ENCODE peak calls at places on chromosome 6, in seven cellular contexts. F, W, M, X, Z, C and T are unnamed samples.

GRCh38 chr6:118370722-118371121 is 177.4 kb upstream of the PLN start:
- DNase-seq in Z (no peak), M (no peak), C (no peak), W (no peak), X (no peak), F (no peak), T (no peak)

GRCh38 chr6:39530201-39530759 is 194.9 kb downstream of the KIF6 start:
- DNase-seq in Z (no peak), F (no peak), M (peak), W (no peak), X (no peak), C (no peak), T (no peak)

GRCh38 chr6:83378621-83379388 is 52.0 kb downstream of the ME1 start:
- DNase-seq in M (no peak), F (no peak), W (no peak), Z (no peak), C (no peak), X (no peak), T (no peak)

GRCh38 chr6:44974511-44974910 is 353.6 kb upstream of the RUNX2 start:
- DNase-seq in W (no peak), X (no peak), Z (no peak), M (no peak), F (no peak), C (no peak), T (no peak)

GRCh38 chr6:81105998-81106397 is 646.5 kb downstream of the TENT5A start:
- DNase-seq in W (no peak), C (no peak), X (no peak), M (no peak), F (no peak), Z (no peak), T (no peak)

GRCh38 chr6:170036916-170037315 is 254.0 kb downstream of the DLL1 start:
- DNase-seq in F (peak), X (peak), W (peak), M (no peak), C (peak), Z (no peak), T (no peak)

GRCh38 chr6:120262354-120262753 is 912.8 kb upstream of the MAN1A1 start:
- DNase-seq in Z (no peak), C (no peak), F (no peak), M (no peak), X (no peak), W (no peak), T (no peak)

GRCh38 chr6:47103931-47104330 is 61.8 kb upstream of the ADGRF1 start:
- DNase-seq in X (no peak), Z (no peak), F (no peak), M (no peak), W (no peak), C (no peak), T (no peak)

GRCh38 chr6:103215835-103216234 is 1643.9 kb downstream of the HACE1 start:
- DNase-seq in Z (no peak), C (no peak), M (no peak), W (no peak), X (no peak), F (no peak), T (no peak)

GRCh38 chr6:155380666-155381332 is 66.5 kb upstream of the TFB1M start:
- DNase-seq in X (no peak), M (no peak), W (no peak), C (no peak), Z (no peak), F (no peak), T (no peak)

GRCh38 chr6:41080623-41081022 is 7.8 kb downstream of the NFYA start:
- DNase-seq in W (no peak), M (no peak), X (no peak), Z (no peak), F (no peak), C (no peak), T (no peak)

GRCh38 chr6:58113960-58114359 is 796.5 kb downstream of the PRIM2 start:
- DNase-seq in M (no peak), C (no peak), F (no peak), W (no peak), Z (no peak), X (no peak), T (no peak)

GRCh38 chr6:158185729-158186456 is 17.7 kb downstream of the GTF2H5 start:
- DNase-seq in M (no peak), Z (no peak), C (peak), W (no peak), F (no peak), X (no peak), T (no peak)

GRCh38 chr6:34657307-34657978 is 39.1 kb downstream of the ILRUN start:
- DNase-seq in C (peak), M (peak), Z (no peak), F (no peak), X (peak), W (peak), T (no peak)

GRCh38 chr6:148440877-148441453 is 98.3 kb downstream of the SASH1 start:
- DNase-seq in C (peak), M (peak), Z (peak), W (peak), X (peak), F (peak), T (peak)

GRCh38 chr6:125099211-125100017 is 54.2 kb upstream of the TPD52L1 start:
- DNase-seq in X (peak), M (no peak), C (peak), W (peak), F (no peak), Z (peak), T (peak)

GRCh38 chr6:44054635-44055559 is 72.4 kb downstream of the MRPL14 start:
- DNase-seq in C (no peak), Z (no peak), F (no peak), W (no peak), X (no peak), M (no peak), T (no peak)

GRCh38 chr6:147758305-147758704 is 249.8 kb downstream of the SAMD5 start:
- DNase-seq in C (no peak), W (no peak), Z (no peak), M (no peak), F (no peak), X (no peak), T (no peak)

GRCh38 chr6:142758257-142759025 is 186.5 kb downstream of the HIVEP2 start:
- DNase-seq in W (no peak), F (no peak), X (no peak), M (no peak), Z (no peak), C (no peak), T (no peak)
- TF ChIP-seq POLR2A in W (no peak), F (no peak), X (no peak), M (no peak), Z (no peak), C (no peak), T (no peak)

DNA sequence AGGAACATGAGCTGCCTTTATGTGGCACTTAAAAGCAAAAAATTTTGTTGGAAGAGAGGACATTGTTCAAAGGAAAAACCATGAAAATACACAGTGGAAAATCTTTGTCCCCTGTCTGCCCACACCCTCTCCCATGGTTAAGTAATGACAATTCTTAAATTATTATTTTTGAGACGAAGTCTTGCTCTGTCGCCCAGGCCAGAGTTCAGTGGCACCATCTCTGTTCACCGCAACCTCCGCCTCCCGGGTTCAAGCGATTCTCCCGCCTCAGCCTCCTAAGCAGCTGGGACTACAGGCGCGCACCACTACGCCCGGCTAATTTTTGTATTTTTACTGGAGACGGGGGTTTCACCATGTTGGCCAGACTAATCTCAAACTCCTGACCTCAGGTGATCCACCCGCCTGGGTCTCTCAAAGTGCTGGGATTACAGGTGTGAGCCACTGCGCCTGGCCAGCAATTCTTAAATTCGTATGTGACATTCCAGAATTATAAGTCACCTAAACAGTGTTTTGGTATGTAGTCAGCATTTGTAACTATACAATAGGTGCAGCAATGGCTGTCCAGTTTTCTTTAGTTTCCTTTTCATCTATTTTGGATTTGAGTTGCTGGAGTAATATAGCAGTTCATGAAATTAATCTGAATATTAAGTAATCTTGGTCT is 636 bp upstream of the SSR1 start:
- DNase-seq in F (no peak), M (peak), X (no peak), C (peak), W (no peak), Z (no peak), T (no peak)
- TF ChIP-seq POLR2A in F (no peak), M (no peak), X (no peak), C (no peak), W (no peak), Z (no peak), T (no peak)

DNA sequence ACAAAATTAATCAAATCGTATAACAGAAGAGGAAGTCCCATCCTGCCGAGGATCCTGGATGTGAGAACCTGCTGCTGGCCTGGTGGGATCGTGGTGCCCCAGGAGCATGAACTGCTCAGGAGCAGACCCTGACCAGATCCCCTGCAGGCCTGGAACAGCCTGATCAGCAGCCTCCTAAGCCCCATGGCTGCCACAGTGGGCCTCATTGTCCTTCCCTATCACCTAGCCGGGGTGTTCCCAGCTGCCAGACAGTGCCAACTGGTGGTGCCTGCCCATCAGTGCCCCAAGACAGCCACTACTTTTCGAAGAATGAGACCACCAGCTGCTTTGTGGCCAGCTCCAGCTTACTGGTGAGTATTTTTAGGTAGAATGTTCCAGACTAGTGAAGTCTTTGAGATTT is 19.6 kb upstream of the MAS1L start:
- DNase-seq in W (no peak), X (no peak), F (no peak), M (no peak), C (peak), Z (no peak), T (no peak)
- TF ChIP-seq POLR2A in W (no peak), X (no peak), F (no peak), M (no peak), C (no peak), Z (no peak), T (no peak)

GRCh38 chr6:137214931-137215330 is 4.3 kb downstream of the IFNGR1 start:
- DNase-seq in M (no peak), X (no peak), Z (no peak), C (no peak), W (no peak), F (no peak), T (no peak)

GRCh38 chr6:137211910-137212309 is 7.3 kb downstream of the IFNGR1 start:
- DNase-seq in M (no peak), W (no peak), X (no peak), Z (no peak), C (no peak), F (no peak), T (no peak)

GRCh38 chr6:137216106-137216505 is 3.1 kb downstream of the IFNGR1 start:
- DNase-seq in F (no peak), Z (no peak), W (no peak), X (no peak), C (no peak), M (no peak), T (no peak)

GRCh38 chr6:137213331-137213740 is 5.8 kb downstream of the IFNGR1 start:
- DNase-seq in X (no peak), Z (no peak), F (no peak), W (no peak), M (no peak), C (no peak), T (no peak)

DNA sequence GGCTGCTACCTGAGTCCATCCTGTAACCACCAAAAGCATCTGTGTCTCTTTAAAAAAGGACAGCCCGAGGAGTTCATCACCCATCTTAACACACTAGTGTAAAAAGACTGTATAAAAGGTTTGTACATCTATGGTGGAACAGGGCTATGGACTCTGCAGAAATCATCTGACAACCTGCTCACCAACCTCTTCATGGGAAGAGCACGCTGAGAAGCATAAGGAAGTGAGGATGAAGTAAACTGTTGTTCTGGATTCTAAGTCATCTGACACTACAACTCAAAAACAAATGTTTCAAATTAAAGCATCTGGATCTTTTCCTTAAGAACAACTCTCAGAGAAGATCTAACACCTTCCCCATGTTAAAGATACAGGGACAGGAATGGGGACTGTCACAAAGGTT is 5.4 kb downstream of the IFNGR1 start:
- DNase-seq in X (no peak), W (no peak), Z (no peak), C (no peak), M (no peak), F (no peak), T (no peak)
- TF ChIP-seq POLR2A in X (no peak), W (no peak), Z (no peak), C (no peak), M (no peak), F (no peak), T (no peak)

GRCh38 chr6:2970753-2971419 is 481 bp downstream of the SERPINB6 start:
- DNase-seq in C (peak), W (peak), M (peak), Z (no peak), X (peak), F (peak), T (peak)
- TF ChIP-seq POLR2A in C (peak), W (no peak), M (no peak), Z (no peak), X (peak), F (no peak), T (peak)

DNA sequence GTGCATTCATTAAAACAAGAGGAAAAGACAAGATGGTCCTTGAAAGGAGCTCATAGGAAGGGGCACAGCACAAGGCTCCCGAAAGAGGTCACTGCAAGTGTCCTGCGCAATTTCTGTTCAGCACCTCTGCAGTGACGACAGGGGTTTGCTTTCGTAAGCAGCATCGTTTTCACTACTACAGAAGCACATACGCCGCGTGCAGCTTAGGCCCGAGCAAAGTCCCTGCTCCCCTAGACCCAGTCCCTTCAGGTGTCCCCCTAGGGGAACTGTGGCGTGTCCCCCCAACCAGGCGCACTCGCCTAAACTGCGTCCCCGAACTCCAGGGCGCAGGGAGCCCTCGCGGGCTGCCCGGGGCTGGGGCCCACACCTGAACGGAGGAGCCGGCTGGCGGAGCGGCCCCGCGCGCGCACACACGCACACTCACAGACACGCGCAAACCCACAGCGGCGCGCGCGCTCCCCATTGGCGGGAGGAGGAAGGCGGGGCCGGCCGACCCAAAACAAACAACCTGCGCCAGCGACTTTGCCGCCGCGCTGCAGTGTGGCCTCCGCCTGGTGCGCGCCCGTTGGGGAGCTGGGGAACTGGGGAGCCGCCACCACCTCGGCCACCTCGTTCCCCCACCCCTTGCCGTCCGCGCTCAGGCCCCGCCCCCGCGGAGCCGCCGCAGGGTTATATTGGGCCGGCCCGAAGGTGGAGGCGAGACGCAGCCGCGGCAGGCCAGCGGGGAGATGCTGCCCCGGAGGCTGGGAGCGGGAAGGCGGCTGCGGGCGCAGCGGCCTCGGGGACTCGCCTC is at the start of gene FOXQ1:
- DNase-seq in M (no peak), W (no peak), X (peak), C (no peak), F (peak), Z (peak), T (no peak)
- TF ChIP-seq POLR2A in M (no peak), W (no peak), X (peak), C (no peak), F (no peak), Z (no peak), T (no peak)

DNA sequence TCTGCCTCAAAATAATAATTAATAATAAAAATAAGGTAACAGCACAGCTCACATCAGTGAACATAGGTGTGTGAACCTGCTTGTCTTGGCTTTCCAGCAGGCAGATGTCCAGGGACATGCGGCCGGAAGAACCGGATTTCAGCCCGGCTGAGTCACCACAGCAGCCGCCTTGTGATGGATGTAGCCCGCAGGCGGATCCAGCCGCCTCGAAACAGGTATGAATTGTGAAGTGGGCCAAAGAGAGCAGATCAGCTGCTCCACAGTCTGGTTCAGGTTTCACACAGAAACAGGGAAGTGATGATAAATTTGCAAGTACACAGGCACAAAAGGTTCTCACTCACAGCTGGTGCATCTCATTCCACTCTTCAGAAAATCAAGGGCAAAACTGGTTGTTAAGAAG is 55.1 kb downstream of the ID4 start:
- DNase-seq in F (peak), X (no peak), Z (peak), W (no peak), C (no peak), M (no peak), T (peak)
- TF ChIP-seq POLR2A in F (no peak), X (no peak), Z (no peak), W (no peak), C (no peak), M (no peak), T (no peak)

DNA sequence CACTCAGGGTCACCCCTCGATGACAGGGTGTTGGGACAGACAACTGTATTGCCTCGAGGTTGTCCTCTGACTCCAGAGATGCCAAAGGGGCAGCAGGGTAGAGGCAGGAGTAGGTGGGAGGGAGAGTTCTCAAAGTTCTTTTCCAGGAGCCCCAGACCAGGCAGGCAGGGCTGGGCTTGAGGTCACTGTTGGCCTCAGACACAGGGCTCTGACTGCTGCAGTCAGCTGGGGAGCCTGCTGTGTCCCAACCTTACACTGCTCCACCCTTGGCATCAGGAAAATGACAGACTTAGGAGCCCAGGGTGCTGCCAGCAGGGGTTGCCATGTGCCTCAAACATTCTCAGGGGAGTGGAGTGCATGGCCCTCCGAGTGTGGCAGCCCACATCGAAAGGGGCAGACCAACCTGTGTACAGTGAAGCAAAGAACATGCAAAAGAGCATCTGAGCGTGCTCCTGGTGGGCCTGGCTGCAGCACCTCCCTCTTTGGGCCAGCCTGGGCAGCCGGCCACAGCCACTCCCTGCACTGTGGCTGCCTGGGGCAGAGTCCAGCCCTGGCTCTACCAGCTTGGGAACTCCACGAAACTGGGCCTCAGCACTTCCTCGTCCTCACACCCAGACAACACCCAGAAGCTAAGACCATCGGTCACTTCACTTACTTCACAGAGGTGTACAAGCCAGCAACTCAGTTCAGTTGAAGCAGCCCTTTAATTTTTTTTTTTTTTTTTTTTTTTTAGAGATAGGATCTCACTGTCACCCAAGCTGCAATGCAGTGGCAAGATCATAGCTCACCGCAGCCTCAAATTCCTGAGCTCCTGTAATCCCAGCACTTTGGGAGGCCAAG is 24.0 kb downstream of the C6orf132 start:
- DNase-seq in X (peak), M (no peak), F (no peak), C (peak), Z (no peak), W (no peak), T (peak)
- TF ChIP-seq POLR2A in X (no peak), M (no peak), F (no peak), C (no peak), Z (no peak), W (no peak), T (no peak)

GRCh38 chr6:149544646-149545257 is 1.1 kb downstream of the PPIL4 start:
- DNase-seq in X (no peak), M (no peak), F (no peak), W (no peak), C (no peak), Z (no peak), T (no peak)

GRCh38 chr6:149545754-149546471 is at the start of gene PPIL4:
- DNase-seq in M (peak), X (peak), Z (peak), W (peak), C (peak), F (peak), T (peak)

GRCh38 chr6:149541139-149541538 is 4.7 kb downstream of the PPIL4 start:
- DNase-seq in C (no peak), F (no peak), M (no peak), W (no peak), X (no peak), Z (no peak), T (no peak)

DNA sequence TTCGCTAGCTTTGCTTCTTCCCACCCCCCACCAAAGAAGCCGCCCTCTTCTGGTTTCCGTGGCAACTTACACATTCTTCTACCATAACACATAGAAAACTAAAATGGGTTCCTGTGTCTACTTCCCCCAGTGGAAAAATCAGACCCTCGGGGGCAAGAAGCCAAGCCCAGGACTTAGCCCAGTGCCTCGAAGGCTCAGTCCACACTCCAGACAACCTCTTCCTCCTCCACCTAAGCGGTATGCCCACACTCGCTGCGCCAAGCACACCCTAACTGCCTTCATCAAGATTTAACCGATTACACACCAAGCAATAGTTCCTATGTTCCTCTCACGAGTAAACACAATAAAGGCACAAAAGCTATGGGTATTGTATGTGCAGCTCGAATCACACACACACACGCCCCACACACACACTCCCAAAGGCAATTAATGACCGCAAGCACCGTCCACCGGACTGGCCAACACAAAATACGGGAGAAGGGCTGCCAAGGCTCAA is 537 bp downstream of the PPIL4 start:
- DNase-seq in F (peak), W (peak), C (peak), X (peak), Z (no peak), M (peak), T (no peak)
- TF ChIP-seq POLR2A in F (no peak), W (no peak), C (no peak), X (no peak), Z (no peak), M (no peak), T (no peak)